ENCODE peak calls at places on chromosomes 16 and 17, in seven cellular contexts. L is hippocampal formation, I is left lung, M is germinal center, U is GM10248, K is NCI-H1092 treated with DMSO at 0.1 percent for 48 hours, B is prostate gland. H is an unnamed sample.

GRCh38 chr17:38706625-38707298 is 1.7 kb downstream of the MLLT6 start:
- DNase-seq in M (peak; percentile 40), U (no peak), K (no peak), L (no peak), B (no peak), I (no peak), H (no peak)

GRCh38 chr17:81039096-81039495 is 4.1 kb downstream of the BAIAP2 start:
- DNase-seq in U (no peak), I (peak; percentile 68), K (no peak), B (no peak), M (no peak), L (no peak), H (no peak)

GRCh38 chr17:15403276-15403939 is 62.0 kb upstream of the TEKT3 start:
- DNase-seq in U (no peak), B (no peak), L (no peak), K (no peak), M (no peak), I (no peak), H (no peak)

GRCh38 chr16:21265104-21265825 is 12.8 kb downstream of the CRYM start:
- DNase-seq in K (no peak), U (no peak), B (no peak), L (no peak), I (no peak), M (no peak), H (no peak)

GRCh38 chr17:40303009-40303657 is 5.8 kb upstream of the RARA start:
- DNase-seq in M (peak; percentile 68), B (no peak), U (no peak), I (no peak), K (peak; percentile 90), L (peak; percentile 50), H (peak; percentile 17)

GRCh38 chr17:48595107-48595999 is 1.8 kb upstream of the HOXB5 start:
- DNase-seq in K (no peak), M (no peak), I (no peak), L (no peak), B (no peak), U (no peak), H (no peak)

GRCh38 chr16:52497067-52497816 is 49.7 kb downstream of the TOX3 start:
- DNase-seq in K (peak; percentile 98), I (no peak), B (no peak), U (no peak), L (peak; percentile 28), M (no peak), H (peak; percentile 70)

GRCh38 chr16:23186171-23186570 is 3.6 kb downstream of the SCNN1G start:
- DNase-seq in L (no peak), B (no peak), U (no peak), I (no peak), K (no peak), M (no peak), H (no peak)

GRCh38 chr17:77344038-77344437 is 203.3 kb downstream of the SEC14L1 start:
- DNase-seq in M (no peak), B (no peak), I (no peak), L (no peak), U (no peak), K (no peak), H (no peak)

GRCh38 chr17:16255481-16255901 is 38.5 kb downstream of the PIGL start:
- DNase-seq in B (peak; percentile 23), U (no peak), L (peak; percentile 76), M (no peak), K (peak; percentile 19), I (no peak), H (no peak)

GRCh38 chr17:5667871-5668270 is 83.6 kb upstream of the NLRP1 start:
- DNase-seq in U (no peak), K (peak; percentile 1), I (no peak), M (no peak), L (no peak), B (no peak), H (peak; percentile 47)

GRCh38 chr17:9036336-9036735 is 15.0 kb downstream of the NTN1 start:
- DNase-seq in B (no peak), L (no peak), M (no peak), K (no peak), I (no peak), U (no peak), H (no peak)

GRCh38 chr16:76780556-76780955 is 410.4 kb upstream of the MON1B start:
- DNase-seq in U (no peak), K (no peak), B (peak; percentile 25), M (no peak), I (no peak), L (no peak), H (no peak)

GRCh38 chr17:7067198-7067597 is 12.9 kb downstream of the CLEC10A start:
- DNase-seq in B (no peak), M (no peak), I (no peak), L (no peak), U (no peak), K (no peak), H (no peak)

GRCh38 chr17:61284174-61284573 is 115.5 kb upstream of the TBX2 start:
- DNase-seq in K (no peak), L (no peak), I (no peak), B (no peak), M (no peak), U (no peak), H (no peak)

GRCh38 chr16:77790964-77791363 is 2.6 kb downstream of the VAT1L start:
- DNase-seq in B (no peak), K (no peak), I (no peak), M (no peak), L (no peak), U (no peak), H (no peak)

GRCh38 chr17:71402661-71403141 is 718.1 kb upstream of the SOX9 start:
- DNase-seq in M (no peak), L (no peak), I (no peak), K (peak; percentile 70), U (no peak), B (no peak), H (peak; percentile 93)

GRCh38 chr16:17724242-17724898 is 253.6 kb upstream of the XYLT1 start:
- DNase-seq in B (no peak), L (no peak), K (no peak), U (no peak), M (no peak), I (no peak), H (no peak)

GRCh38 chr17:9981344-9981915 is 76.4 kb upstream of the RCVRN start:
- DNase-seq in M (no peak), U (no peak), K (no peak), L (no peak), B (no peak), I (no peak), H (no peak)

GRCh38 chr16:66925322-66925840 is at the start of gene RRAD:
- DNase-seq in M (no peak), B (no peak), K (no peak), I (peak; percentile 82), L (no peak), U (no peak), H (no peak)

GRCh38 chr16:89134269-89134668 is 37.3 kb upstream of the CDH15 start:
- DNase-seq in L (no peak), M (no peak), I (peak; percentile 63), K (no peak), U (no peak), B (no peak), H (no peak)

GRCh38 chr16:17474037-17474436 is 3.3 kb upstream of the XYLT1 start:
- DNase-seq in M (no peak), K (no peak), L (no peak), B (no peak), I (no peak), U (no peak), H (no peak)